ENCODE peak calls at places on chromosome 15, in nine cellular contexts. G is uterus; X is suprapubic skin; E is astrocyte; O is cardiac fibroblast; S is bronchial epithelial cell; K is CD8-positive, alpha-beta T cell; Y is left ventricle myocardium inferior; Z is fibroblast of mammary gland. B is an unnamed sample.

GRCh38 chr15:25811481-25811906 is 51.6 kb downstream of the ATP10A start:
- DNase-seq in E (no peak), Z (no peak), K (no peak), O (no peak), G (no peak), X (no peak), Y (no peak), S (no peak), B (peak; percentile 54)

GRCh38 chr15:58551764-58552504 is 120.1 kb downstream of the LIPC start:
- DNase-seq in K (no peak), S (peak; percentile 70), Z (peak; percentile 98), X (no peak), G (peak; percentile 23), Y (no peak), O (peak; percentile 85), E (peak; percentile 98), B (peak; percentile 84)

GRCh38 chr15:101382544-101382943 is 87.5 kb upstream of the SNRPA1 start:
- DNase-seq in Z (no peak), E (no peak), G (no peak), K (no peak), O (no peak), X (no peak), S (no peak), Y (no peak), B (no peak)

GRCh38 chr15:83998486-83998885 is 237.1 kb upstream of the GOLGA6L4 start:
- DNase-seq in Z (no peak), K (no peak), S (no peak), E (no peak), Y (no peak), X (no peak), G (no peak), O (no peak), B (no peak)

GRCh38 chr15:86690566-86690965 is 610.9 kb downstream of the AGBL1 start:
- DNase-seq in G (no peak), S (peak; percentile 17), K (no peak), X (no peak), Z (no peak), Y (no peak), O (no peak), E (peak; percentile 39), B (no peak)

GRCh38 chr15:43911235-43911661 is 84.4 kb downstream of the WDR76 start:
- DNase-seq in O (peak; percentile 98), Z (peak; percentile 99), K (no peak), Y (peak; percentile 61), S (peak; percentile 83), X (no peak), E (peak; percentile 98), G (no peak), B (peak; percentile 91)

GRCh38 chr15:62165029-62165792 is at the start of gene C2CD4B:
- DNase-seq in G (peak; percentile 43), Z (no peak), K (no peak), S (no peak), O (peak; percentile 62), E (no peak), X (no peak), Y (peak; percentile 68), B (peak; percentile 91)

GRCh38 chr15:51917493-51917892 is 54.1 kb downstream of the LEO1 start:
- DNase-seq in E (no peak), K (no peak), Z (peak; percentile 43), Y (no peak), X (no peak), G (no peak), O (peak; percentile 44), S (peak; percentile 66), B (no peak)

GRCh38 chr15:55362641-55363040 is 43.6 kb downstream of the PIGB start:
- DNase-seq in Y (no peak), S (no peak), E (no peak), K (no peak), X (no peak), O (no peak), G (no peak), Z (no peak), B (no peak)

DNA sequence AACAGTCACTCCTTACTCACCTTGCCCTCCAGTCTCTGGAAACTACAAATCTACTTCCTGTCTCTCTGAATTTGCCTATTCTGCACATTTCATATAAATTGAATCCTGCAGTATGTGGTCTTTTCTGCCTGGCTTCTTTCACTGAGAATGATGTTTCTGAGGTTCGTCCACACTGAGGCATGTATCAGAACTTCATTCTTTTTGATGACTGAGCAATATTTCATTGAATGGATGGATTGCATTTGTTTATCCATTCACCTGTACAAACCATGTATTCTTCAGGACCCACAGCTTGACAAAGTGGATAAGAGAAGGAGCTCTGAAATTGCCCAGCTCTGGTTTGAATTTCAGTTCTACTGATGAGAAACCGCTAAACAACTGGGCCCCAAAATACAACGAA is 118.9 kb upstream of the ARRDC4 start:
- DNase-seq in E (no peak), K (no peak), G (no peak), Y (no peak), Z (no peak), O (no peak), S (no peak), X (no peak), B (no peak)
- H3K4me3 ChIP-seq in E (no peak overlapping the region), K (no peak overlapping the region), G (no peak overlapping the region), Y (no peak overlapping the region), Z (no peak overlapping the region), O (no peak overlapping the region), S (no peak overlapping the region), X (no peak overlapping the region), B (no peak overlapping the region)

DNA sequence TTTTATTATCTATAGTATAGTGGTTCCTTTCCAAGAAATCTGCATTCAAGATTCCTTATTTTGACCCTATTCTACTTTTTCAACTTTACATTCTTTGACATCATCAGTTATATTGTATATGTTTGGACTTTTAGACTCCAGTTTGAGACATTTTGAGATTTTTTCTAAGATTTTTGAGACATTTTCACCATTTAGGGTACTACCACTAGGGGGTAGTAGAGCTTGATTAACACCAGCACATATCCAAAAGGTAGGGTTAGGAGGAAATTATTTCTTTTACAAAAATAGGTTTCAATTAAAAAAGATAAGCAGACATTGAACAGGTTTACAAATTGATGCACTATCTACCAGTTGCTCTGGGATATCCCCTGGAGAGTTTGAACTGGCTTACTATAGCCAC is 262.5 kb downstream of the SCAPER start:
- DNase-seq in O (no peak), E (no peak), S (peak; percentile 5), Z (peak; percentile 7), Y (no peak), X (no peak), K (no peak), G (no peak), B (no peak)
- TF ChIP-seq CTCF in O (peak; percentile 20), E (peak; percentile 5), S (no peak), Z (peak; percentile 45), Y (peak; percentile 53), X (no peak), K (no peak), G (no peak), B (no peak)

DNA sequence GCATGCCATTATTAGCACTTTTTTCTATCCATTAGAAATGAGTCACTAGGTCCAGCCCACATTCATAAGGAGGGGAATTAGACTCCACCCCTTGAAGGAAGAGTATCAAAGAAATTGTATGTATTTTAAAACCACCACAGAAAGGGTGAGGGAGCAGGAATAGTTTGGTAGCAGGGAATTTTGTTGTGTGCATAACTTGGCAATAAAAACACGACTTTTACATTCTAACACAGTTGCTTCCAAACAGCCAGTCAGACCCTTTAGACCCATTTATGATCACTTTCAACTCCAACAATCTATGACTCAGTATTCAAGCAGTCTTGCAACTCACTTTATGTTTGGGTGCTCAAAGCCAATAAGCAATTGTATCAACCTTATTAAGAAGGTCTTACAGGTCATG is 90.1 kb downstream of the MEX3B start:
- DNase-seq in G (no peak), Y (no peak), O (no peak), S (no peak), E (peak; percentile 16), K (no peak), X (no peak), Z (no peak), B (no peak)
- H3K4me3 ChIP-seq in G (no peak overlapping the region), Y (no peak overlapping the region), O (no peak overlapping the region), S (no peak overlapping the region), E (no peak overlapping the region), K (no peak overlapping the region), X (no peak overlapping the region), Z (no peak overlapping the region), B (no peak overlapping the region)

DNA sequence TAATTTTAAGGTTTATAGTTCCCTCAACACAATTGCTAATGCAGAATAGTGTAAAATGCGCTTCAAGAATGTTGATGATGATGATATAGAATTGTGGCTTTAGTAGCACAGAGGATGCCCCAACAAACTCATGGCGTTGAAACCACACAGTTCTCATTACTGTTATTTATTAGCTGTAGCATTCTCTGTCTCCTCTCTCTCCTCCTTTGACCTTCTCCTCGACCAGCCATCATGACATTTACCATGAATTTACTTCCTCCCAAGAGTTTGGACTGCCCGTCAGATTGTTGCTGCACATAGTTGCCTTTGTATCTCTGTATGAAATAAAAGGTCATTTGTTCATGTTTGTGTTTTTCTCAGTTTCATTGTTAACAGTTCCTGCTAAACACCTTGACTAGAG is 27.8 kb upstream of the CRTC3 start:
- DNase-seq in E (no peak), K (no peak), G (no peak), Z (no peak), S (no peak), O (no peak), Y (no peak), X (no peak), B (no peak)
- TF ChIP-seq CTCF in E (no peak), K (no peak), G (no peak), Z (no peak), S (no peak), O (no peak), Y (no peak), X (no peak), B (no peak)

GRCh38 chr15:67064607-67065530 is 533 bp upstream of the SMAD3 start:
- DNase-seq in G (peak; percentile 72), S (no peak), Z (no peak), Y (peak; percentile 63), E (no peak), X (peak; percentile 89), K (no peak), O (no peak), B (no peak)

GRCh38 chr15:67062365-67062985 is 2.9 kb upstream of the SMAD3 start:
- DNase-seq in S (no peak), X (no peak), E (no peak), Y (no peak), O (no peak), Z (no peak), G (no peak), K (no peak), B (no peak)

GRCh38 chr15:67059127-67059553 is 6.3 kb upstream of the SMAD3 start:
- DNase-seq in S (no peak), K (no peak), Y (no peak), Z (no peak), X (no peak), O (peak; percentile 46), E (no peak), G (no peak), B (no peak)

GRCh38 chr15:67063689-67064606 is 1.5 kb upstream of the SMAD3 start:
- DNase-seq in K (no peak), Z (no peak), S (peak; percentile 69), Y (peak; percentile 38), E (peak; percentile 61), G (no peak), O (peak; percentile 43), X (no peak), B (no peak)

DNA sequence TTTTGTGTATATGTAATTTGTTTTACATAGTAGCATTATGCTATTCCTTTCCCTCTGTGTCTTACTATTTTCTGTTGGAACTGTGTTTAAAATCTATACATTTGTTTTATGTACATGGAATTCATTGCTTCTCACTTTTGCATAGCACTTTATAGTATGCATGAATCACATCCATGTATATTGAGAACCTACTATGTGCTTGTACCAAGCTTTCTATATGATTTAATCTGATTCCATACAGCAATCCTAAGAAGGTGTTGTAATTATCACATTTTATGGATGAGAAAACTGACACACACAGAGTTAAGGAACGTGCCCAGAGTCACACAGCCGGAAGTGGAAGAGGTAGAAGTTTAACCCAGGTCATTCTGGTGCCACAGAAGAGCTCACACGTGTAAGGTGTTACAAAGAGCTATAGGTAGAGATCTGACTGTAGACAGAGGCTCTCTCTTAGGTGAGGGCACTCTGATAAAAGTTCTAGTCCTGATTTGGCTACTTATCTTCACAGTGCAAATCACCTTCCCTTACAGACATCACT is 3.5 kb upstream of the SMAD3 start:
- DNase-seq in S (no peak), Z (no peak), E (no peak), G (no peak), X (no peak), Y (no peak), O (no peak), K (no peak), B (no peak)
- H3K4me3 ChIP-seq in S (no peak overlapping the region), Z (no peak overlapping the region), E (no peak overlapping the region), G (no peak overlapping the region), X (no peak overlapping the region), Y (no peak overlapping the region), O (no peak overlapping the region), K (no peak overlapping the region), B (no peak overlapping the region)